ENCODE peak calls at places on chromosome 17, in five cellular contexts. G is GM04504; J is lower lobe of right lung; C is SHP77; I is CD8-positive, alpha-beta T cell. L is an unnamed sample.

GRCh38 chr17:48577946-48578615 is at the start of gene HOXB4:
- DNase-seq in G (no peak), J (peak; percentile 73), C (no peak), I (peak; percentile 59), L (peak; percentile 64)

GRCh38 chr17:38556234-38556633 is 49.5 kb downstream of the SRCIN1 start:
- DNase-seq in G (no peak), J (no peak), C (no peak), I (no peak), L (no peak)

GRCh38 chr17:67488161-67488560 is 111.1 kb downstream of the PITPNC1 start:
- DNase-seq in G (no peak), J (no peak), C (no peak), I (no peak), L (no peak)

GRCh38 chr17:39979021-39979660 is 1.5 kb upstream of the PSMD3 start:
- DNase-seq in G (peak; percentile 70), J (no peak), C (no peak), I (no peak), L (no peak)

GRCh38 chr17:9898812-9899211 is 6.3 kb downstream of the RCVRN start:
- DNase-seq in G (no peak), J (no peak), C (no peak), I (no peak), L (no peak)

GRCh38 chr17:12900474-12900873 is 111.2 kb downstream of the ARHGAP44 start:
- DNase-seq in G (no peak), J (peak; percentile 55), C (no peak), I (no peak), L (no peak)

GRCh38 chr17:81298991-81299733 is 4.1 kb upstream of the SLC38A10 start:
- DNase-seq in G (no peak), J (no peak), C (no peak), I (no peak), L (no peak)

GRCh38 chr17:46199379-46199778 is 6.2 kb upstream of the KANSL1 start:
- DNase-seq in G (no peak), J (no peak), C (no peak), I (no peak), L (no peak)

GRCh38 chr17:73155410-73156165 is 9.2 kb upstream of the SSTR2 start:
- DNase-seq in G (no peak), J (no peak), C (peak; percentile 34), I (no peak), L (no peak)

GRCh38 chr17:1592751-1593629 is 30.4 kb upstream of the PITPNA start:
- DNase-seq in G (no peak), J (no peak), C (no peak), I (no peak), L (no peak)

GRCh38 chr17:80279895-80280294 is 19.2 kb downstream of the RNF213 start:
- DNase-seq in G (no peak), J (peak; percentile 77), C (no peak), I (no peak), L (no peak)

GRCh38 chr17:81941484-81942166 is 4.5 kb upstream of the PYCR1 start:
- DNase-seq in G (no peak), J (no peak), C (peak; percentile 31), I (no peak), L (no peak)

GRCh38 chr17:27459433-27459832 is 3.2 kb downstream of the KSR1 start:
- DNase-seq in G (no peak), J (no peak), C (no peak), I (no peak), L (no peak)

GRCh38 chr17:79237448-79238053 is 162.9 kb downstream of the ENGASE start:
- DNase-seq in G (no peak), J (no peak), C (no peak), I (no peak), L (no peak)

GRCh38 chr17:78176548-78177025 is 8.2 kb downstream of the SYNGR2 start:
- DNase-seq in G (no peak), J (peak; percentile 90), C (peak; percentile 78), I (peak; percentile 70), L (no peak)

GRCh38 chr17:13568746-13569739 is 32.7 kb downstream of the HS3ST3A1 start:
- DNase-seq in G (no peak), J (no peak), C (peak; percentile 72), I (no peak), L (no peak)

GRCh38 chr17:58699771-58700170 is 7.4 kb downstream of the RAD51C start:
- DNase-seq in G (no peak), J (no peak), C (no peak), I (no peak), L (no peak)

GRCh38 chr17:69179227-69179952 is 37.7 kb upstream of the ABCA6 start:
- DNase-seq in G (no peak), J (no peak), C (no peak), I (no peak), L (no peak)

GRCh38 chr17:79216826-79217225 is 142.2 kb downstream of the ENGASE start:
- DNase-seq in G (no peak), J (no peak), C (no peak), I (no peak), L (no peak)

L was measured in NCI-H2107.